ENCODE peak calls at places on chromosomes 12 and 14, in six cellular contexts. One of them, this sample, is unnamed.

GRCh38 chr12:18382486-18382885 is 121.2 kb downstream of the PIK3C2G start:
- DNase-seq in body of pancreas: no peak
- DNase-seq in HepG2: no peak
- DNase-seq in suprapubic skin: no peak
- DNase-seq in stomach: no peak
- DNase-seq in transverse colon: no peak
- DNase-seq in this sample: no peak

GRCh38 chr12:46071769-46072624 is 81.6 kb upstream of the SCAF11 start:
- DNase-seq in body of pancreas: peak; percentile 79
- DNase-seq in HepG2: peak; percentile 46
- DNase-seq in suprapubic skin: peak; percentile 69
- DNase-seq in stomach: peak; percentile 74
- DNase-seq in transverse colon: peak; percentile 83
- DNase-seq in this sample: peak; percentile 70

GRCh38 chr14:76294876-76295275 is 81.1 kb upstream of the ESRRB start:
- DNase-seq in body of pancreas: no peak
- DNase-seq in HepG2: no peak
- DNase-seq in suprapubic skin: no peak
- DNase-seq in stomach: no peak
- DNase-seq in transverse colon: no peak
- DNase-seq in this sample: no peak

GRCh38 chr12:122454739-122455138 is 32.3 kb upstream of the CLIP1 start:
- DNase-seq in body of pancreas: no peak
- DNase-seq in HepG2: peak; percentile 86
- DNase-seq in suprapubic skin: no peak
- DNase-seq in stomach: no peak
- DNase-seq in transverse colon: no peak
- DNase-seq in this sample: no peak

GRCh38 chr14:87794566-87794965 is 198.4 kb downstream of the GALC start:
- DNase-seq in body of pancreas: no peak
- DNase-seq in HepG2: no peak
- DNase-seq in suprapubic skin: no peak
- DNase-seq in stomach: no peak
- DNase-seq in transverse colon: no peak
- DNase-seq in this sample: no peak

GRCh38 chr12:88957358-88957757 is 377.1 kb upstream of the KITLG start:
- DNase-seq in body of pancreas: no peak
- DNase-seq in HepG2: no peak
- DNase-seq in suprapubic skin: no peak
- DNase-seq in stomach: no peak
- DNase-seq in transverse colon: no peak
- DNase-seq in this sample: no peak

GRCh38 chr14:30669594-30669993 is 47.5 kb downstream of the SCFD1 start:
- DNase-seq in body of pancreas: no peak
- DNase-seq in HepG2: no peak
- DNase-seq in suprapubic skin: no peak
- DNase-seq in stomach: no peak
- DNase-seq in transverse colon: no peak
- DNase-seq in this sample: peak; percentile 9

GRCh38 chr14:92684801-92685560 is 63.4 kb downstream of the LGMN start:
- DNase-seq in body of pancreas: no peak
- DNase-seq in HepG2: no peak
- DNase-seq in suprapubic skin: no peak
- DNase-seq in stomach: no peak
- DNase-seq in transverse colon: no peak
- DNase-seq in this sample: no peak

GRCh38 chr12:121295746-121296617 is 527 bp downstream of the CAMKK2 start:
- DNase-seq in body of pancreas: peak; percentile 42
- DNase-seq in HepG2: peak; percentile 27
- DNase-seq in suprapubic skin: peak; percentile 77
- DNase-seq in stomach: no peak
- DNase-seq in transverse colon: peak; percentile 70
- DNase-seq in this sample: peak; percentile 57

GRCh38 chr12:113766880-113767878 is 198.9 kb downstream of the RBM19 start:
- DNase-seq in body of pancreas: no peak
- DNase-seq in HepG2: peak; percentile 49
- DNase-seq in suprapubic skin: no peak
- DNase-seq in stomach: no peak
- DNase-seq in transverse colon: no peak
- DNase-seq in this sample: no peak

GRCh38 chr12:1540690-1541089 is 53.7 kb downstream of the FBXL14 start:
- DNase-seq in body of pancreas: no peak
- DNase-seq in HepG2: peak; percentile 31
- DNase-seq in suprapubic skin: no peak
- DNase-seq in stomach: no peak
- DNase-seq in transverse colon: no peak
- DNase-seq in this sample: no peak

GRCh38 chr14:93234798-93235197 is 27.7 kb downstream of the UBR7 start:
- DNase-seq in body of pancreas: peak; percentile 30
- DNase-seq in HepG2: no peak
- DNase-seq in suprapubic skin: no peak
- DNase-seq in stomach: no peak
- DNase-seq in transverse colon: no peak
- DNase-seq in this sample: no peak

GRCh38 chr14:88424573-88424972 is 39.1 kb downstream of the SPATA7 start:
- DNase-seq in body of pancreas: no peak
- DNase-seq in HepG2: no peak
- DNase-seq in suprapubic skin: no peak
- DNase-seq in stomach: no peak
- DNase-seq in transverse colon: no peak
- DNase-seq in this sample: no peak

GRCh38 chr14:22900088-22900799 is 17.2 kb downstream of the REM2 start:
- DNase-seq in body of pancreas: peak; percentile 21
- DNase-seq in HepG2: peak; percentile 83
- DNase-seq in suprapubic skin: no peak
- DNase-seq in stomach: no peak
- DNase-seq in transverse colon: peak; percentile 44
- DNase-seq in this sample: peak; percentile 90

GRCh38 chr12:118098911-118099671 is 4.7 kb downstream of the VSIG10 start:
- DNase-seq in body of pancreas: no peak
- DNase-seq in HepG2: no peak
- DNase-seq in suprapubic skin: no peak
- DNase-seq in stomach: no peak
- DNase-seq in transverse colon: peak; percentile 59
- DNase-seq in this sample: no peak

GRCh38 chr14:48936352-48936751 is 649.8 kb downstream of the RPS29 start:
- DNase-seq in body of pancreas: no peak
- DNase-seq in HepG2: no peak
- DNase-seq in suprapubic skin: no peak
- DNase-seq in stomach: no peak
- DNase-seq in transverse colon: no peak
- DNase-seq in this sample: no peak

GRCh38 chr14:99188721-99189120 is 83.3 kb downstream of the BCL11B start:
- DNase-seq in body of pancreas: no peak
- DNase-seq in HepG2: no peak
- DNase-seq in suprapubic skin: peak; percentile 50
- DNase-seq in stomach: no peak
- DNase-seq in transverse colon: no peak
- DNase-seq in this sample: no peak

GRCh38 chr14:103023881-103024473 is 33.4 kb downstream of the CDC42BPB start:
- DNase-seq in body of pancreas: no peak
- DNase-seq in HepG2: no peak
- DNase-seq in suprapubic skin: no peak
- DNase-seq in stomach: no peak
- DNase-seq in transverse colon: no peak
- DNase-seq in this sample: no peak

GRCh38 chr14:57823015-57823660 is 42.8 kb downstream of the SLC35F4 start:
- DNase-seq in body of pancreas: no peak
- DNase-seq in HepG2: no peak
- DNase-seq in suprapubic skin: no peak
- DNase-seq in stomach: no peak
- DNase-seq in transverse colon: no peak
- DNase-seq in this sample: no peak

GRCh38 chr14:54194501-54194900 is 202.3 kb upstream of the CDKN3 start:
- DNase-seq in body of pancreas: no peak
- DNase-seq in HepG2: no peak
- DNase-seq in suprapubic skin: no peak
- DNase-seq in stomach: no peak
- DNase-seq in transverse colon: no peak
- DNase-seq in this sample: no peak

GRCh38 chr12:53220857-53221202 is 11.2 kb downstream of the RARG start:
- DNase-seq in body of pancreas: peak; percentile 93
- DNase-seq in HepG2: peak; percentile 81
- DNase-seq in suprapubic skin: peak; percentile 91
- DNase-seq in stomach: peak; percentile 89
- DNase-seq in transverse colon: peak; percentile 92
- DNase-seq in this sample: peak; percentile 73

GRCh38 chr12:53218551-53219114 is 11.6 kb upstream of the ITGB7 start:
- DNase-seq in body of pancreas: no peak
- DNase-seq in HepG2: no peak
- DNase-seq in suprapubic skin: no peak
- DNase-seq in stomach: no peak
- DNase-seq in transverse colon: no peak
- DNase-seq in this sample: no peak

GRCh38 chr12:53221203-53222076 is 10.6 kb downstream of the RARG start:
- DNase-seq in body of pancreas: peak; percentile 87
- DNase-seq in HepG2: peak; percentile 77
- DNase-seq in suprapubic skin: peak; percentile 85
- DNase-seq in stomach: peak; percentile 80
- DNase-seq in transverse colon: peak; percentile 82
- DNase-seq in this sample: peak; percentile 60

GRCh38 chr12:53219116-53219955 is 12.3 kb upstream of the ITGB7 start:
- DNase-seq in body of pancreas: peak; percentile 32
- DNase-seq in HepG2: no peak
- DNase-seq in suprapubic skin: no peak
- DNase-seq in stomach: no peak
- DNase-seq in transverse colon: no peak
- DNase-seq in this sample: no peak

DNA sequence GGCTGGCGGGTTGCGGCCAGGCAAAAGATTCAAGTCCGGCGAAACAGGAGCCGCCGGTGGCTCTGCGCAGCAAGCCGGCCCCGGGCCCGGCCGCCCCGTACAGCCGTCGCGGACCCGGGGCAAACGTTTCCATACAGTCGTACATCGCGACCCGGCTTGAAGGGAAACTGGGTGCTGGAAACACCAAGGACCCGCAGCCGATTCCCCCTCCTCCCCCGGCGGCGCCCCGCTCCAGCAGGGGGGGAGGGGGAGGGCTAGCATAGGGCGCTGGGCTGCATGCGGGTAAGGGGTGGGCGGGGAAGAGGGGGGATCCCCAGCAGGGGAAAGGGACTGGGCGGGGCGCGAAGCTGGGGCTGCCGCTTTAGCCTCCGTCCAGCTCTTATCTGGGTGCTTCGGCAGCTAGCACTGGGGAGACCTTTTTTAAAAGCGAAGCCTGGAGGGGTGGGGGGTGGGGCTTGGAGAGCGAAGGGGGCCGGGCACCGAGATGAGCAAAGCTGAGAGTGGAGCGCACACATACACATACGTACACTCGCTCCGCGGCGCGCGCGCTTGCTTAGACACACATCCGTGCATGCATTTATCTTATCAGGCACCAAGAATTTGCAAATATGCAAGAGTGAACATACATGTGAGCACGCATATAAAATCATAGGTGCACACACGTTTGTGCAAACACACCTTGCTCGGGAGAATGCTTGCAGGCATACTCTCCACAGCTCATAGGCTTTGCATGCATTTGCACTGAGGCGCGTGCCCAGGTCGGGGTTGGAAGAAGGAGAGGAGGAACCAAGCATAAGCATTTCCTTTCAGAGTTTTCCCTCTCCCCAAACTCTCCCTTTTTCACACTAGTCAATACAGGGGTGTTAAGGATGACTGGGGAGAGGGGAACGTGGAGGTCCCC is 11.8 kb downstream of the RARG start:
- DNase-seq in body of pancreas: peak; percentile 69
- DNase-seq in HepG2: peak; percentile 38
- DNase-seq in suprapubic skin: no peak
- DNase-seq in stomach: peak; percentile 72
- DNase-seq in transverse colon: peak; percentile 77
- DNase-seq in this sample: peak; percentile 62
- TF ChIP-seq POLR2A in body of pancreas: no peak
- TF ChIP-seq POLR2A in HepG2: no peak
- TF ChIP-seq POLR2A in suprapubic skin: no peak
- TF ChIP-seq POLR2A in stomach: no peak
- TF ChIP-seq POLR2A in transverse colon: no peak
- TF ChIP-seq POLR2A in this sample: no peak

DNA sequence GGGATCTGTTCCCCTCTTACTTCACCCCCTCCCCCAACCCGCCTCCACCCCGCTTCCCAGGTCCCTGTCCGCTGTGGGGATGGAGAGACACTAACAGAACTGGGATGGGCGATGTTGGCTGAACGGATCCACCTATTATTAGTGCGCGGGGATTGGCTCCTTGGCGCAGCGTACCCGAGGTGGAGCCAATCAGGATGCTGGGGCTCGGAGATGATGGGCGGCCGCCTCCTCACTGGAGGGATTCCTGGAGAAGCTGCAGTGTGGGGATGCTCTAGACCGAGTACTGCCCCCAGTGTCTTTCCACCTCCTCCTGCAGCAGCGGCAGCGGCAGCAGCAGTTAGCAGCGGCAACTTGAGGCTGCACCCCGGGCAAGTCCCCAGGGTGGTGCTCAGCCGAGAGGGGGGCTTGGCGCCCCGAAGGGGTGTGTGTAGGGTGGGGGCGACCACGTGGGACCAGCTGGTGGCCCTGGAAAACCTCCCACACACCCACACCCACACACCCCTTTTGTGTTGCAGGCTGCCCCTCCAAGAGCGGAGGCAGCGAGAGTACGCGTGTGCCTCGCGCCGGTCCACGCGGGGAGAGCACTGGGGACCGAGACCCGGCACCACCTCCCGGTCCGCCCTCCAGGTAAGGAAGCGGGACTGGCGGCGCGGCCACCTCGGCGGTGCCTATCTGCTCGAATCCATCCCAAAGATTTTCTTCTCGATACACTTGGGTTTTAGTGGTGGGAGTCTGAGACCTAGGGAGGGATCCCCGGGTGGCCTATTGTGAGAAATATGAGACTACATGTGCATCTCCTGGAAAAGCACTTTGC is at the start of gene SYT1:
- DNase-seq in body of pancreas: peak; percentile 7
- DNase-seq in HepG2: no peak
- DNase-seq in suprapubic skin: peak; percentile 61
- DNase-seq in stomach: no peak
- DNase-seq in transverse colon: peak; percentile 25
- DNase-seq in this sample: no peak
- TF ChIP-seq POLR2A in body of pancreas: no peak
- TF ChIP-seq POLR2A in HepG2: no peak
- TF ChIP-seq POLR2A in suprapubic skin: no peak
- TF ChIP-seq POLR2A in stomach: no peak
- TF ChIP-seq POLR2A in transverse colon: no peak
- TF ChIP-seq POLR2A in this sample: no peak

GRCh38 chr14:74905595-74906142 is 17.4 kb downstream of the RPS6KL1 start:
- DNase-seq in body of pancreas: peak; percentile 75
- DNase-seq in HepG2: peak; percentile 36
- DNase-seq in suprapubic skin: peak; percentile 89
- DNase-seq in stomach: peak; percentile 77
- DNase-seq in transverse colon: peak; percentile 77
- DNase-seq in this sample: peak; percentile 85
- TF ChIP-seq POLR2A in body of pancreas: no peak
- TF ChIP-seq POLR2A in HepG2: no peak
- TF ChIP-seq POLR2A in suprapubic skin: no peak
- TF ChIP-seq POLR2A in stomach: no peak
- TF ChIP-seq POLR2A in transverse colon: no peak
- TF ChIP-seq POLR2A in this sample: peak; percentile 27

DNA sequence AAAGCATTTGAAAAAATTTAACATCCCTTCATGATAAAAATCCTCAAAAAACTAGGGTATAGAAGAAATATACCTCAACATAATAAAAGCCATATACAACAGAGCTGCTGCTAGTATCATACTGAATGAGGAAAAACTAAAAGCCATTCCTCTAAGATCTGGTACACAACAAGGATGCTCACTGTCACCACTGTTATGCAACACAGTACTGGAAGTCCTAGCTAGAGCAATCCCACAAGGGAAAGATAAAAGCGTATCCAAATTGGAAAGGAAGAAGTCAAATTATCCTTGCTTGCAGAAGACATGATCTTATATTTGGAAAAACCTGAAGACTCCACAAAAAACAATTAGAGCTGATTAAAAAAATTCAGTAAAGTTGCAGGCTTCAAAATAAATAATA is 114.9 kb downstream of the HELB start:
- DNase-seq in body of pancreas: no peak
- DNase-seq in HepG2: no peak
- DNase-seq in suprapubic skin: no peak
- DNase-seq in stomach: no peak
- DNase-seq in transverse colon: no peak
- DNase-seq in this sample: no peak
- TF ChIP-seq POLR2A in body of pancreas: no peak
- TF ChIP-seq POLR2A in HepG2: no peak
- TF ChIP-seq POLR2A in suprapubic skin: no peak
- TF ChIP-seq POLR2A in stomach: no peak
- TF ChIP-seq POLR2A in transverse colon: no peak
- TF ChIP-seq POLR2A in this sample: no peak

This sample was measured in erythroblast.